ENCODE peak calls at places on chromosome 4, in nine cellular contexts. One of them, this sample, is unnamed.

GRCh38 chr4:7760228-7760627 is 179.4 kb downstream of the AFAP1 start:
- DNase-seq in fibroblast of pulmonary artery: no peak
- DNase-seq in sigmoid colon: no peak
- DNase-seq in heart left ventricle: no peak
- DNase-seq in endothelial cell: no peak
- DNase-seq in BJ: no peak
- DNase-seq in choroid plexus epithelial cell: no peak
- DNase-seq in GM13976: no peak
- DNase-seq in progenitor cell of endocrine pancreas: no peak
- DNase-seq in this sample: no peak

GRCh38 chr4:3880595-3881120 is 114.5 kb downstream of the ADRA2C start:
- DNase-seq in fibroblast of pulmonary artery: peak; percentile 50
- DNase-seq in sigmoid colon: no peak
- DNase-seq in heart left ventricle: peak; percentile 74
- DNase-seq in endothelial cell: peak; percentile 90
- DNase-seq in BJ: no peak
- DNase-seq in choroid plexus epithelial cell: peak; percentile 69
- DNase-seq in GM13976: peak; percentile 84
- DNase-seq in progenitor cell of endocrine pancreas: peak; percentile 78
- DNase-seq in this sample: peak; percentile 84

GRCh38 chr4:89469930-89470375 is 162.4 kb upstream of the GPRIN3 start:
- DNase-seq in fibroblast of pulmonary artery: peak; percentile 97
- DNase-seq in sigmoid colon: no peak
- DNase-seq in heart left ventricle: no peak
- DNase-seq in endothelial cell: no peak
- DNase-seq in BJ: peak; percentile 92
- DNase-seq in choroid plexus epithelial cell: peak; percentile 93
- DNase-seq in GM13976: no peak
- DNase-seq in progenitor cell of endocrine pancreas: no peak
- DNase-seq in this sample: no peak

GRCh38 chr4:139265654-139266053 is 14.4 kb downstream of the MGARP start:
- DNase-seq in fibroblast of pulmonary artery: no peak
- DNase-seq in sigmoid colon: no peak
- DNase-seq in heart left ventricle: no peak
- DNase-seq in endothelial cell: no peak
- DNase-seq in BJ: no peak
- DNase-seq in choroid plexus epithelial cell: no peak
- DNase-seq in GM13976: no peak
- DNase-seq in progenitor cell of endocrine pancreas: no peak
- DNase-seq in this sample: no peak

GRCh38 chr4:139763668-139764067 is 98.0 kb downstream of the MGST2 start:
- DNase-seq in fibroblast of pulmonary artery: peak; percentile 23
- DNase-seq in sigmoid colon: no peak
- DNase-seq in heart left ventricle: no peak
- DNase-seq in endothelial cell: no peak
- DNase-seq in BJ: no peak
- DNase-seq in choroid plexus epithelial cell: no peak
- DNase-seq in GM13976: no peak
- DNase-seq in progenitor cell of endocrine pancreas: no peak
- DNase-seq in this sample: no peak

GRCh38 chr4:23877758-23878229 is 12.1 kb downstream of the PPARGC1A start:
- DNase-seq in fibroblast of pulmonary artery: peak; percentile 16
- DNase-seq in sigmoid colon: no peak
- DNase-seq in heart left ventricle: no peak
- DNase-seq in endothelial cell: no peak
- DNase-seq in BJ: no peak
- DNase-seq in choroid plexus epithelial cell: peak; percentile 66
- DNase-seq in GM13976: no peak
- DNase-seq in progenitor cell of endocrine pancreas: no peak
- DNase-seq in this sample: no peak

GRCh38 chr4:88411491-88412101 is 32.9 kb downstream of the HERC6 start:
- DNase-seq in fibroblast of pulmonary artery: no peak
- DNase-seq in sigmoid colon: no peak
- DNase-seq in heart left ventricle: no peak
- DNase-seq in endothelial cell: no peak
- DNase-seq in BJ: no peak
- DNase-seq in choroid plexus epithelial cell: no peak
- DNase-seq in GM13976: no peak
- DNase-seq in progenitor cell of endocrine pancreas: no peak
- DNase-seq in this sample: no peak

GRCh38 chr4:186037692-186038658 is 31.0 kb upstream of the TLR3 start:
- DNase-seq in fibroblast of pulmonary artery: peak; percentile 94
- DNase-seq in sigmoid colon: peak; percentile 82
- DNase-seq in heart left ventricle: peak; percentile 68
- DNase-seq in endothelial cell: peak; percentile 55
- DNase-seq in BJ: peak; percentile 48
- DNase-seq in choroid plexus epithelial cell: peak; percentile 95
- DNase-seq in GM13976: peak; percentile 66
- DNase-seq in progenitor cell of endocrine pancreas: peak; percentile 31
- DNase-seq in this sample: peak; percentile 72

GRCh38 chr4:183639291-183639690 is 19.7 kb downstream of the RWDD4 start:
- DNase-seq in fibroblast of pulmonary artery: no peak
- DNase-seq in sigmoid colon: no peak
- DNase-seq in heart left ventricle: no peak
- DNase-seq in endothelial cell: no peak
- DNase-seq in BJ: no peak
- DNase-seq in choroid plexus epithelial cell: peak; percentile 31
- DNase-seq in GM13976: no peak
- DNase-seq in progenitor cell of endocrine pancreas: no peak
- DNase-seq in this sample: no peak

GRCh38 chr4:10584042-10584441 is 100.5 kb downstream of the CLNK start:
- DNase-seq in fibroblast of pulmonary artery: peak; percentile 95
- DNase-seq in sigmoid colon: no peak
- DNase-seq in heart left ventricle: peak; percentile 30
- DNase-seq in endothelial cell: no peak
- DNase-seq in BJ: peak; percentile 29
- DNase-seq in choroid plexus epithelial cell: peak; percentile 95
- DNase-seq in GM13976: peak; percentile 46
- DNase-seq in progenitor cell of endocrine pancreas: no peak
- DNase-seq in this sample: peak; percentile 40

GRCh38 chr4:6705638-6706037 is 4.0 kb downstream of the MRFAP1L1 start:
- DNase-seq in fibroblast of pulmonary artery: no peak
- DNase-seq in sigmoid colon: no peak
- DNase-seq in heart left ventricle: no peak
- DNase-seq in endothelial cell: no peak
- DNase-seq in BJ: no peak
- DNase-seq in choroid plexus epithelial cell: no peak
- DNase-seq in GM13976: no peak
- DNase-seq in progenitor cell of endocrine pancreas: no peak
- DNase-seq in this sample: no peak

GRCh38 chr4:177450421-177451107 is 8.3 kb upstream of the AGA start:
- DNase-seq in fibroblast of pulmonary artery: peak; percentile 21
- DNase-seq in sigmoid colon: no peak
- DNase-seq in heart left ventricle: no peak
- DNase-seq in endothelial cell: no peak
- DNase-seq in BJ: peak; percentile 68
- DNase-seq in choroid plexus epithelial cell: peak; percentile 23
- DNase-seq in GM13976: no peak
- DNase-seq in progenitor cell of endocrine pancreas: no peak
- DNase-seq in this sample: no peak

GRCh38 chr4:165965503-165965902 is 92.5 kb downstream of the TLL1 start:
- DNase-seq in fibroblast of pulmonary artery: no peak
- DNase-seq in sigmoid colon: no peak
- DNase-seq in heart left ventricle: no peak
- DNase-seq in endothelial cell: no peak
- DNase-seq in BJ: no peak
- DNase-seq in choroid plexus epithelial cell: peak; percentile 24
- DNase-seq in GM13976: no peak
- DNase-seq in progenitor cell of endocrine pancreas: no peak
- DNase-seq in this sample: no peak

GRCh38 chr4:156378053-156378665 is 424.5 kb upstream of the CTSO start:
- DNase-seq in fibroblast of pulmonary artery: peak; percentile 79
- DNase-seq in sigmoid colon: no peak
- DNase-seq in heart left ventricle: no peak
- DNase-seq in endothelial cell: peak; percentile 33
- DNase-seq in BJ: no peak
- DNase-seq in choroid plexus epithelial cell: peak; percentile 73
- DNase-seq in GM13976: peak; percentile 56
- DNase-seq in progenitor cell of endocrine pancreas: no peak
- DNase-seq in this sample: peak; percentile 52

GRCh38 chr4:97016186-97016945 is 1126.9 kb downstream of the STPG2 start:
- DNase-seq in fibroblast of pulmonary artery: no peak
- DNase-seq in sigmoid colon: no peak
- DNase-seq in heart left ventricle: no peak
- DNase-seq in endothelial cell: no peak
- DNase-seq in BJ: no peak
- DNase-seq in choroid plexus epithelial cell: no peak
- DNase-seq in GM13976: no peak
- DNase-seq in progenitor cell of endocrine pancreas: no peak
- DNase-seq in this sample: no peak

GRCh38 chr4:112517911-112518310 is 1.9 kb upstream of the NEUROG2 start:
- DNase-seq in fibroblast of pulmonary artery: no peak
- DNase-seq in sigmoid colon: no peak
- DNase-seq in heart left ventricle: no peak
- DNase-seq in endothelial cell: no peak
- DNase-seq in BJ: no peak
- DNase-seq in choroid plexus epithelial cell: no peak
- DNase-seq in GM13976: no peak
- DNase-seq in progenitor cell of endocrine pancreas: no peak
- DNase-seq in this sample: peak; percentile 58

GRCh38 chr4:112516076-112516385 is at the start of gene NEUROG2:
- DNase-seq in fibroblast of pulmonary artery: no peak
- DNase-seq in sigmoid colon: no peak
- DNase-seq in heart left ventricle: no peak
- DNase-seq in endothelial cell: no peak
- DNase-seq in BJ: no peak
- DNase-seq in choroid plexus epithelial cell: no peak
- DNase-seq in GM13976: no peak
- DNase-seq in progenitor cell of endocrine pancreas: no peak
- DNase-seq in this sample: no peak

GRCh38 chr4:112518675-112519074 is 2.7 kb upstream of the NEUROG2 start:
- DNase-seq in fibroblast of pulmonary artery: no peak
- DNase-seq in sigmoid colon: no peak
- DNase-seq in heart left ventricle: no peak
- DNase-seq in endothelial cell: no peak
- DNase-seq in BJ: no peak
- DNase-seq in choroid plexus epithelial cell: no peak
- DNase-seq in GM13976: no peak
- DNase-seq in progenitor cell of endocrine pancreas: no peak
- DNase-seq in this sample: no peak

GRCh38 chr4:112516401-112517066 is 554 bp upstream of the NEUROG2 start:
- DNase-seq in fibroblast of pulmonary artery: no peak
- DNase-seq in sigmoid colon: no peak
- DNase-seq in heart left ventricle: peak; percentile 22
- DNase-seq in endothelial cell: peak; percentile 43
- DNase-seq in BJ: no peak
- DNase-seq in choroid plexus epithelial cell: no peak
- DNase-seq in GM13976: peak; percentile 79
- DNase-seq in progenitor cell of endocrine pancreas: peak; percentile 43
- DNase-seq in this sample: peak; percentile 86

GRCh38 chr4:112517067-112517588 is 1.1 kb upstream of the NEUROG2 start:
- DNase-seq in fibroblast of pulmonary artery: no peak
- DNase-seq in sigmoid colon: no peak
- DNase-seq in heart left ventricle: no peak
- DNase-seq in endothelial cell: no peak
- DNase-seq in BJ: no peak
- DNase-seq in choroid plexus epithelial cell: no peak
- DNase-seq in GM13976: peak; percentile 72
- DNase-seq in progenitor cell of endocrine pancreas: no peak
- DNase-seq in this sample: peak; percentile 79
- TF ChIP-seq CTCF in fibroblast of pulmonary artery: no peak
- TF ChIP-seq CTCF in sigmoid colon: no peak
- TF ChIP-seq CTCF in heart left ventricle: no peak
- TF ChIP-seq CTCF in endothelial cell: no peak
- TF ChIP-seq CTCF in BJ: no peak
- TF ChIP-seq CTCF in choroid plexus epithelial cell: no peak
- TF ChIP-seq CTCF in GM13976: peak; percentile 34
- TF ChIP-seq CTCF in progenitor cell of endocrine pancreas: no peak
- TF ChIP-seq CTCF in this sample: peak; percentile 43

GRCh38 chr4:57190651-57191481 is 80.7 kb upstream of the IGFBP7 start:
- DNase-seq in fibroblast of pulmonary artery: peak; percentile 47
- DNase-seq in sigmoid colon: no peak
- DNase-seq in heart left ventricle: no peak
- DNase-seq in endothelial cell: peak; percentile 68
- DNase-seq in BJ: no peak
- DNase-seq in choroid plexus epithelial cell: peak; percentile 46
- DNase-seq in GM13976: peak; percentile 40
- DNase-seq in progenitor cell of endocrine pancreas: peak; percentile 40
- DNase-seq in this sample: peak; percentile 60
- TF ChIP-seq CTCF in fibroblast of pulmonary artery: peak; percentile 75
- TF ChIP-seq CTCF in sigmoid colon: no peak
- TF ChIP-seq CTCF in heart left ventricle: peak; percentile 65
- TF ChIP-seq CTCF in endothelial cell: peak; percentile 78
- TF ChIP-seq CTCF in BJ: peak; percentile 63
- TF ChIP-seq CTCF in choroid plexus epithelial cell: peak; percentile 76
- TF ChIP-seq CTCF in GM13976: peak; percentile 60
- TF ChIP-seq CTCF in progenitor cell of endocrine pancreas: peak; percentile 72
- TF ChIP-seq CTCF in this sample: peak; percentile 69

GRCh38 chr4:702618-703048 is 3.0 kb upstream of the PCGF3 start:
- DNase-seq in fibroblast of pulmonary artery: no peak
- DNase-seq in sigmoid colon: peak; percentile 50
- DNase-seq in heart left ventricle: no peak
- DNase-seq in endothelial cell: no peak
- DNase-seq in BJ: no peak
- DNase-seq in choroid plexus epithelial cell: no peak
- DNase-seq in GM13976: no peak
- DNase-seq in progenitor cell of endocrine pancreas: no peak
- DNase-seq in this sample: no peak
- TF ChIP-seq CTCF in fibroblast of pulmonary artery: no peak
- TF ChIP-seq CTCF in sigmoid colon: no peak
- TF ChIP-seq CTCF in heart left ventricle: no peak
- TF ChIP-seq CTCF in endothelial cell: no peak
- TF ChIP-seq CTCF in BJ: no peak
- TF ChIP-seq CTCF in choroid plexus epithelial cell: no peak
- TF ChIP-seq CTCF in GM13976: no peak
- TF ChIP-seq CTCF in progenitor cell of endocrine pancreas: no peak
- TF ChIP-seq CTCF in this sample: no peak

GRCh38 chr4:53924333-53925049 is 139.9 kb downstream of the CHIC2 start:
- DNase-seq in fibroblast of pulmonary artery: no peak
- DNase-seq in sigmoid colon: no peak
- DNase-seq in heart left ventricle: no peak
- DNase-seq in endothelial cell: no peak
- DNase-seq in BJ: no peak
- DNase-seq in choroid plexus epithelial cell: no peak
- DNase-seq in GM13976: no peak
- DNase-seq in progenitor cell of endocrine pancreas: no peak
- DNase-seq in this sample: no peak

GRCh38 chr4:53920883-53921282 is 143.5 kb downstream of the CHIC2 start:
- DNase-seq in fibroblast of pulmonary artery: no peak
- DNase-seq in sigmoid colon: no peak
- DNase-seq in heart left ventricle: no peak
- DNase-seq in endothelial cell: no peak
- DNase-seq in BJ: no peak
- DNase-seq in choroid plexus epithelial cell: no peak
- DNase-seq in GM13976: no peak
- DNase-seq in progenitor cell of endocrine pancreas: no peak
- DNase-seq in this sample: no peak

GRCh38 chr4:53925050-53925605 is 139.3 kb downstream of the CHIC2 start:
- DNase-seq in fibroblast of pulmonary artery: no peak
- DNase-seq in sigmoid colon: no peak
- DNase-seq in heart left ventricle: no peak
- DNase-seq in endothelial cell: no peak
- DNase-seq in BJ: no peak
- DNase-seq in choroid plexus epithelial cell: no peak
- DNase-seq in GM13976: no peak
- DNase-seq in progenitor cell of endocrine pancreas: no peak
- DNase-seq in this sample: no peak

GRCh38 chr4:53921856-53922255 is 142.5 kb downstream of the CHIC2 start:
- DNase-seq in fibroblast of pulmonary artery: no peak
- DNase-seq in sigmoid colon: no peak
- DNase-seq in heart left ventricle: no peak
- DNase-seq in endothelial cell: no peak
- DNase-seq in BJ: no peak
- DNase-seq in choroid plexus epithelial cell: no peak
- DNase-seq in GM13976: no peak
- DNase-seq in progenitor cell of endocrine pancreas: no peak
- DNase-seq in this sample: no peak

GRCh38 chr4:53923921-53924320 is 140.5 kb downstream of the CHIC2 start:
- DNase-seq in fibroblast of pulmonary artery: no peak
- DNase-seq in sigmoid colon: no peak
- DNase-seq in heart left ventricle: no peak
- DNase-seq in endothelial cell: no peak
- DNase-seq in BJ: no peak
- DNase-seq in choroid plexus epithelial cell: no peak
- DNase-seq in GM13976: no peak
- DNase-seq in progenitor cell of endocrine pancreas: no peak
- DNase-seq in this sample: no peak
- TF ChIP-seq CTCF in fibroblast of pulmonary artery: no peak
- TF ChIP-seq CTCF in sigmoid colon: no peak
- TF ChIP-seq CTCF in heart left ventricle: no peak
- TF ChIP-seq CTCF in endothelial cell: no peak
- TF ChIP-seq CTCF in BJ: no peak
- TF ChIP-seq CTCF in choroid plexus epithelial cell: no peak
- TF ChIP-seq CTCF in GM13976: no peak
- TF ChIP-seq CTCF in progenitor cell of endocrine pancreas: no peak
- TF ChIP-seq CTCF in this sample: no peak